ENCODE peak calls at places on chromosome 12, in six cellular contexts. X is IMR-90, Q is trophoblast cell, G is H1, J is neuronal stem cell, E is mesenchymal stem cell. L is an unnamed sample.

GRCh38 chr12:113819495-113819894 is 146.6 kb downstream of the RBM19 start:
- DNase-seq in X (no peak), Q (no peak), G (no peak), J (no peak), E (no peak), L (peak)

GRCh38 chr12:10641735-10642500 is 28.5 kb upstream of the MAGOHB start:
- DNase-seq in X (peak), Q (peak), G (no peak), J (no peak), E (peak), L (no peak)

GRCh38 chr12:122641976-122642375 is 61.2 kb downstream of the HCAR2 start:
- DNase-seq in X (peak), Q (peak), G (no peak), J (no peak), E (peak), L (no peak)

GRCh38 chr12:44377443-44378160 is 498.5 kb downstream of the NELL2 start:
- DNase-seq in X (no peak), Q (no peak), G (no peak), J (no peak), E (no peak), L (no peak)

GRCh38 chr12:473863-474577 is 14.3 kb downstream of the B4GALNT3 start:
- DNase-seq in X (no peak), Q (no peak), G (no peak), J (no peak), E (no peak), L (peak)

GRCh38 chr12:52307836-52308806 is 13.1 kb downstream of the KRT83 start:
- DNase-seq in X (peak), Q (peak), G (peak), J (peak), E (peak), L (peak)

GRCh38 chr12:124073636-124074035 is 100.6 kb downstream of the ZNF664 start:
- DNase-seq in X (no peak), Q (peak), G (no peak), J (no peak), E (peak), L (peak)

GRCh38 chr12:75694891-75695290 is 183.5 kb upstream of the KRR1 start:
- DNase-seq in X (peak), Q (no peak), G (no peak), J (no peak), E (no peak), L (no peak)

GRCh38 chr12:116693259-116694227 is 44.3 kb downstream of the SPRING1 start:
- DNase-seq in X (no peak), Q (no peak), G (no peak), J (no peak), E (no peak), L (no peak)
- H3K4me3 ChIP-seq in X (no peak), Q (no peak), G (peak), J (no peak), E (no peak), L (peak)

GRCh38 chr12:50642035-50642451 is 121.9 kb upstream of the ATF1 start:
- DNase-seq in X (peak), Q (no peak), G (no peak), J (no peak), E (no peak), L (no peak)
- H2BK5ac ChIP-seq in X (peak), Q (no peak), G (no peak), J (no peak), E (no peak), L (no peak)

GRCh38 chr12:93753285-93753684 is 76.1 kb downstream of the CRADD start:
- DNase-seq in X (no peak), Q (no peak), G (no peak), J (no peak), E (no peak), L (no peak)
- H3K4me3 ChIP-seq in X (no peak), Q (no peak), G (no peak), J (no peak), E (no peak), L (no peak)

DNA sequence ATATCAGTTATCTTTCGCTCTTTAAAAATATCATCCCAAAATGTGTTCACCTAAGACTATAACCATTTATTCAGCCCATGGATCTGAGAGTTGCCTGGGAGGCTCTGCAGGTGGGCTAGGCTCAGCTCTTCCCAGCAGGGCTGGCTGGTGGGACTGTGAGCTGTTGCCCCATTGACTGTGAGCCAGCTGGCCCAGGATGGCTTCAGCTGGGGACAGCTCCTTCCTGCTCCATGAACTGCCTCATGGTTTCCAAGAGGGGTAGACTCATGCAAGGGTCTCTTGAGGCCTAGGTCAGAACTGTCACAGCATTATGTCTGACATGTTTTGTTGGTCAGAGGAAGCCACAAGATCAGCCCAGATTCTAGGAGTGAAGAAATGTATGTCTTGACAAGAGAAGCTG is 114.1 kb upstream of the E2F7 start:
- DNase-seq in X (no peak), Q (no peak), G (no peak), J (no peak), E (no peak), L (no peak)
- H2BK5ac ChIP-seq in X (no peak), Q (no peak), G (peak), J (no peak), E (no peak), L (no peak)

DNA sequence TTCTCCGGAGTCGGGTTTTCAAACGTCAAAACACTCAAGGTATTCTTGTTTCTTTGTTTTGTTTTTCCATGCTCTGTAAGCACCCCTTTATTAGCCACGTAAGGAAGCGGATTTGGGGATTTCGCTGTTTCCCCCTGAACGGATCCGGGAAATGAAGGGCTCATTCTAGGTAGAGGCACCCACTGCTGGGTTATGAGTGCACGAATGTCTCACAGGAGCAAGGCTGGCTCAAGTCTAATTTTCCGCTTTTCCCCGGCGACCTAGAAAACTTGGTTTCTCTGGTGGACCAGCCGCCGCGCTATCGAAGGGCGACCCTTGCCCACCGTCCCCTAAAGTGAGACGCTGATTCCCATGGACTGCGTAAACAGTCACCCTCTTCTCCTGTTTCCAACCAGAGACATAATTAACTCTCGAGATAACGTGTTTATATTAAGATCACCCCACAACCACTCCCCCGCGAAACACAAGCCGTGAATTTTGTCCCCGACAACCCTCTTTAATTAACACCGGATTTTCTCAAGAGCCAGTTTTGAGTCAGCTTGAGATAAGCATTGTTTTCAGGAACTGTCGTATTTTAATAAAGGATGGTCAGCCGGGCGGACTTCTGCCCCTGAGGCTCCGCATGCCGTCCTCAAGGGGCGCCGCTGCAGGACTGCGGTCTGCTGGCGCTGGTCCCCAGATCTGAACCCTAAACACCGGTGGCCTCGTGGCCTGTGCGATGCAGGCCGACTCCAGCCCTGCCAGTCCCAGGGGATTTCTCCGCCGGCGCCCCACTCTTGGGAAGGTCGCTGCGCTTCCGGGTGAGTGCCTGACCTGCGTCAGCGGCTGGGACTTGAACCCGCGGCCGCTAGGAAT is 523 bp upstream of the ABCC9 start:
- DNase-seq in X (peak), Q (no peak), G (peak), J (peak), E (peak), L (peak)
- H3K4me3 ChIP-seq in X (peak), Q (peak), G (peak), J (no peak), E (peak), L (peak)

GRCh38 chr12:29226621-29227020 is 77.5 kb downstream of the FAR2 start:
- DNase-seq in X (peak), Q (peak), G (no peak), J (no peak), E (peak), L (no peak)

GRCh38 chr12:29229158-29229505 is 80.1 kb downstream of the FAR2 start:
- DNase-seq in X (no peak), Q (no peak), G (no peak), J (no peak), E (no peak), L (no peak)

GRCh38 chr12:29230800-29231560 is 81.9 kb downstream of the FAR2 start:
- DNase-seq in X (no peak), Q (peak), G (no peak), J (no peak), E (no peak), L (no peak)

GRCh38 chr12:29229937-29230336 is 80.9 kb downstream of the FAR2 start:
- DNase-seq in X (no peak), Q (no peak), G (no peak), J (no peak), E (peak), L (no peak)

DNA sequence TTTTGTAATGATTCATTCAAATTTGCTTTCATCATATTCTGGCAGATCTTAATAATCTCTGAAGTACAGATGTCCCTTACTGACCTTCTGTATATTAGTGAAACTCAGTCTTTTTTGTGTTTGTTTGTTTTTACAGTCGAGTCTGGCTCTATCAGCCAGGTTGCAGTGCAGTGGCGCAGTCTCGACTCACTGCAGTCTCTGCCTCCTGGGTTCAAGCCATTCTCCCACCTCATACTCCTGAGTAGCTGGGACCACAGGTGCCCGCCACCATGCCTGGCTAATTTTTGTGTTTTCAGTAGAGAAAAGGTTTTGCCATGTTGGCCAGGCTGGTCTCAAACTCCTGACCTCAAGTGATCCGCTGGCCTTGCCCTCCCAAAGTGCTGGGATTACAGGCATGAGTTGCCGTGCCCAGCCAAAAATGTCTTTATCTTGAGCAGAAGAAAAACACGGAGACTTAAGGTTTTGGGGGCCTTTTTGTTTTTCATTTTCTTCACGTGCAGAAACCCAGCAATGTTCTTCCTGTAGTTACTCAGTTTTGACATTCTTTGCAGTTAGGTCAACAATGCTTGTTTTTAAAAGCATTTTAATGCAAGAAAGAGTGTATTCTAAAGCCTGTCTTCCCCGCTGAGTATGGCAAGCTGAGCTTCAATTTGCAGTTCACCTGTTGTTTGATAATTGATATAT is 79.5 kb downstream of the FAR2 start:
- DNase-seq in X (no peak), Q (no peak), G (no peak), J (no peak), E (no peak), L (no peak)
- H2BK5ac ChIP-seq in X (no peak), Q (no peak), G (peak), J (no peak), E (no peak), L (no peak)

DNA sequence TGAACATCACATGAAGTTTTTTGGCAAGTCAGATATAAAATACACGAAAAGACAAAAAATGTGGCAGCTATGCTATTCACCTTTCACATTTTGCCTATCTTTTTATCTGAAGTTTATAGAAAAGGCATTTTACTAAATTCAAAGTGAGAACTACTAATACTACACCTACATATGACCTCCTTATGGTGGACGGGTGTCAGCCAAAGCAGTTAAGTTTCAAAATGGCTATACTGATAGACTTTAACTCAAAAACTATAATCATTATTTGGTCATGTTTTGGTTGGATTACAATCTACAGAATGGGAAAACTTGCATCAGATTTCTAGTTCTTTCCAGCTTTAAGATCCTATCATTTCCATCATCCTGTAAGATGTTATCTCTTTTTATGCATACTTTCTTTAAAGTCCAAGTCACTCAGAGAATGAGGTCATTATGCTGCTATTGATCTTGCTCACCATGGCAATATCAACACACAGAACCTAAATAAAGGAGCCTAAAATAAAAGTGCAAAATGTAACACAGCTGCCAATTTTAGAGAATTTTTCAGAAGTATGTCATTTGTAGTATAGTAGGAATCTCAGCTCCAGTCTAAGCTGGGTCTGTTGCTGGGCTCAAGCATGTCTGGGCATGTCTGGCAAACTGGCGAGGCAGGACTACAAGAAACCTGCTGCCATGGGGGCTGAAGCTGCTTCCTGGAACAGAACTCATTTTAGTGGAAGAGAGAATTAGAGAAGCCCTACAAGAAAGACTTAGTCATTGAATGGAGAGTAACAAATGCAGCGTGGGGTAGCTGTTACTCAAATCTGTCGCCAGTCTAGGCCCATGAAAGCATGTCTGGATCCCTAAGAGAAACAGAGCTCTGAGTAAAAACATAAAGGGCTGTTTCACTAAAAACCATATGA is 7.6 kb upstream of the AEBP2 start:
- DNase-seq in X (peak), Q (peak), G (no peak), J (no peak), E (peak), L (peak)
- H3K4me3 ChIP-seq in X (no peak), Q (no peak), G (no peak), J (no peak), E (no peak), L (no peak)

GRCh38 chr12:24947541-24948451 is 1.1 kb downstream of the BCAT1 start:
- DNase-seq in X (no peak), Q (no peak), G (no peak), J (no peak), E (peak), L (peak)

GRCh38 chr12:24948816-24949722 is at the start of gene BCAT1:
- DNase-seq in X (peak), Q (peak), G (peak), J (peak), E (peak), L (peak)

GRCh38 chr12:24950231-24950834 is 1.4 kb upstream of the BCAT1 start:
- DNase-seq in X (no peak), Q (no peak), G (no peak), J (no peak), E (peak), L (peak)

GRCh38 chr12:24945822-24946221 is 3.1 kb downstream of the BCAT1 start:
- DNase-seq in X (no peak), Q (no peak), G (no peak), J (no peak), E (no peak), L (no peak)

DNA sequence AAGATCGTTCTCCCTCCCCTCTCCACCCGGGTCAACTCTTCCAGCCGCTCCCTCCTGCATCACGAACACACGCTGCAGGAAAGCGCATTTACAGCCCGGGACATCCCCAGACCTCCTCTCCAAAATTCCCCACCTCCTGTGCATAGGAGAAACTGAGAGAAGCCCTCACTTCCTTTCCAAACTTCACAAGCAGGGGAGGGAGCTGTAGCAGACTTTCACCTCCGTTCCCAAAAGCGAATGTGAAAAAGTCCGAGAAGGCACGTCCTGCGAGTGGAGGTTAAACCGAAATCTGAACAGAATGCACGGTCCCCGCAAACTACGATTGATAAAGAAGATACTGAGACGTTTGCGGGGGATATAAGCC is 467 bp downstream of the BCAT1 start:
- DNase-seq in X (peak), Q (no peak), G (peak), J (peak), E (peak), L (peak)
- H2BK5ac ChIP-seq in X (peak), Q (peak), G (peak), J (peak), E (no peak), L (peak)

L was measured in mesendoderm.